ENCODE peak calls at places on chromosomes 16 and 17, in six cellular contexts. J is neuronal stem cell, R is H1, C is mesenchymal stem cell, W is mesendoderm, N is IMR-90. O is an unnamed sample.

GRCh38 chr16:30004811-30005242 is 6.0 kb downstream of the DOC2A start:
- DNase-seq in J (no peak), R (no peak), C (no peak), W (no peak), N (no peak), O (no peak)

GRCh38 chr16:31329671-31330552 is 25.1 kb upstream of the ITGAX start:
- DNase-seq in J (no peak), R (no peak), C (no peak), W (peak; percentile 23), N (no peak), O (no peak)

GRCh38 chr16:2752850-2753522 is 548 bp downstream of the SRRM2 start:
- DNase-seq in J (no peak), R (no peak), C (peak; percentile 82), W (peak; percentile 88), N (peak; percentile 77), O (no peak)

GRCh38 chr16:59030923-59031485 is 296.9 kb upstream of the GOT2 start:
- DNase-seq in J (no peak), R (no peak), C (no peak), W (no peak), N (no peak), O (no peak)

GRCh38 chr17:66348605-66349165 is 46.3 kb downstream of the PRKCA start:
- DNase-seq in J (no peak), R (no peak), C (peak; percentile 88), W (no peak), N (peak; percentile 89), O (no peak)

GRCh38 chr17:69525920-69526841 is 111.7 kb downstream of the MAP2K6 start:
- DNase-seq in J (peak; percentile 46), R (peak; percentile 52), C (peak; percentile 79), W (peak; percentile 82), N (peak; percentile 71), O (peak; percentile 62)

GRCh38 chr17:49496183-49496865 is 1.2 kb downstream of the NGFR start:
- DNase-seq in J (peak; percentile 80), R (peak; percentile 98), C (peak; percentile 59), W (peak; percentile 65), N (peak; percentile 28), O (peak; percentile 86)

GRCh38 chr17:80034977-80035686 is 540 bp downstream of the TBC1D16 start:
- DNase-seq in J (peak; percentile 27), R (peak; percentile 75), C (peak; percentile 73), W (peak; percentile 50), N (peak; percentile 43), O (peak; percentile 25)

GRCh38 chr16:17696696-17697095 is 225.9 kb upstream of the XYLT1 start:
- DNase-seq in J (peak; percentile 9), R (no peak), C (no peak), W (peak; percentile 2), N (no peak), O (no peak)

GRCh38 chr17:56038136-56038535 is 115.1 kb upstream of the ANKFN1 start:
- DNase-seq in J (no peak), R (no peak), C (no peak), W (no peak), N (no peak), O (no peak)

GRCh38 chr17:62781826-62782225 is 26.3 kb downstream of the MARCHF10 start:
- DNase-seq in J (no peak), R (no peak), C (peak; percentile 38), W (no peak), N (peak; percentile 36), O (peak; percentile 10)

GRCh38 chr17:81918762-81919545 is 978 bp upstream of the SIRT7 start:
- DNase-seq in J (no peak), R (no peak), C (no peak), W (no peak), N (no peak), O (no peak)

GRCh38 chr16:72125635-72126428 is 32.2 kb downstream of the DHX38 start:
- DNase-seq in J (no peak), R (no peak), C (no peak), W (peak; percentile 19), N (no peak), O (no peak)

GRCh38 chr16:72124148-72124547 is 30.5 kb downstream of the DHX38 start:
- DNase-seq in J (no peak), R (peak; percentile 13), C (no peak), W (no peak), N (no peak), O (no peak)

GRCh38 chr16:72124761-72125634 is 31.4 kb downstream of the DHX38 start:
- DNase-seq in J (peak; percentile 71), R (peak; percentile 84), C (peak; percentile 72), W (peak; percentile 93), N (peak; percentile 69), O (peak; percentile 89)

GRCh38 chr16:72128701-72129100 is 35.1 kb downstream of the DHX38 start:
- DNase-seq in J (no peak), R (no peak), C (no peak), W (peak; percentile 82), N (no peak), O (no peak)

GRCh38 chr16:72126429-72126765 is 32.8 kb downstream of the DHX38 start:
- DNase-seq in J (no peak), R (no peak), C (no peak), W (no peak), N (no peak), O (no peak)
- H2BK15ac ChIP-seq in J (no peak overlapping the region), R (no peak overlapping the region), C (no peak overlapping the region), W (no peak overlapping the region), N (no peak overlapping the region), O (no peak overlapping the region)

GRCh38 chr16:23058576-23058975 is 90.7 kb downstream of the USP31 start:
- DNase-seq in J (no peak), R (no peak), C (no peak), W (no peak), N (no peak), O (no peak)

GRCh38 chr16:23060458-23061320 is 88.6 kb downstream of the USP31 start:
- DNase-seq in J (peak; percentile 64), R (peak; percentile 83), C (peak; percentile 75), W (peak; percentile 69), N (peak; percentile 77), O (peak; percentile 61)

GRCh38 chr16:23055481-23055880 is 93.8 kb downstream of the USP31 start:
- DNase-seq in J (no peak), R (no peak), C (no peak), W (no peak), N (no peak), O (no peak)

GRCh38 chr16:23059433-23059832 is 89.8 kb downstream of the USP31 start:
- DNase-seq in J (no peak), R (no peak), C (no peak), W (no peak), N (no peak), O (no peak)

GRCh38 chr16:23057013-23057596 is 92.1 kb downstream of the USP31 start:
- DNase-seq in J (no peak), R (no peak), C (no peak), W (no peak), N (no peak), O (no peak)
- H2BK15ac ChIP-seq in J (no peak overlapping the region), R (no peak overlapping the region), C (no peak overlapping the region), W (no peak overlapping the region), N (no peak overlapping the region), O (no peak overlapping the region)

GRCh38 chr16:50671644-50672260 is 9.4 kb downstream of the SNX20 start:
- DNase-seq in J (no peak), R (peak; percentile 74), C (peak; percentile 13), W (peak; percentile 62), N (peak; percentile 16), O (no peak)
- H2BK15ac ChIP-seq in J (no peak overlapping the region), R (no peak overlapping the region), C (no peak overlapping the region), W (no peak overlapping the region), N (no peak overlapping the region), O (no peak overlapping the region)

GRCh38 chr16:1298406-1298805 is 11.0 kb upstream of the UBE2I start:
- DNase-seq in J (no peak), R (no peak), C (no peak), W (no peak), N (no peak), O (no peak)

GRCh38 chr16:1296688-1297412 is 12.6 kb upstream of the UBE2I start:
- DNase-seq in J (no peak), R (no peak), C (peak; percentile 68), W (peak; percentile 77), N (peak; percentile 81), O (no peak)

GRCh38 chr16:1299012-1299867 is 10.2 kb upstream of the UBE2I start:
- DNase-seq in J (no peak), R (no peak), C (no peak), W (no peak), N (no peak), O (no peak)

GRCh38 chr16:1295465-1295864 is 14.0 kb upstream of the UBE2I start:
- DNase-seq in J (no peak), R (no peak), C (no peak), W (no peak), N (no peak), O (no peak)

DNA sequence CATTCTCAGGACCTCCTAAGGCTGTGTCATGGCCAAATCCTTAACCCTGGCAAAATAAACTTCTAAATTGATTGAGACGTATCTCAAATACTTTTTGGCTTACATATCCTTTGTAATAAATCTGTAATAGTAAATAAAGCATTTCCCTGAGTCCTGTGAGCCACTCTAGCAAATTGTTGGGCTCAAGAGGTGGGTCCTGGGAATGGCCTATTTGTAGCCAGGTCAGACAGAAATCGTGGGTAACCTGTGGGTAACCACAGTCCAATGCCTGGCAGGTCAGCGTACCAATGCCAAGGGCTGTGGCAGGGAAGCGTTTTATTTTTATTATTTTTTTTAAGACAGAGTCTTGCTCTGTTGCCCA is 12.0 kb upstream of the UBE2I start:
- DNase-seq in J (no peak), R (no peak), C (no peak), W (no peak), N (no peak), O (no peak)
- H2BK15ac ChIP-seq in J (no peak overlapping the region), R (no peak overlapping the region), C (no peak overlapping the region), W (no peak overlapping the region), N (no peak overlapping the region), O (no peak overlapping the region)

GRCh38 chr16:69883744-69884143 is 67.4 kb upstream of the CLEC18A start:
- DNase-seq in J (no peak), R (no peak), C (no peak), W (no peak), N (no peak), O (no peak)
- H2BK15ac ChIP-seq in J (no peak overlapping the region), R (no peak overlapping the region), C (no peak overlapping the region), W (no peak overlapping the region), N (no peak overlapping the region), O (no peak overlapping the region)

GRCh38 chr17:17890773-17891759 is 54.3 kb upstream of the SREBF1 start:
- DNase-seq in J (no peak), R (no peak), C (peak; percentile 76), W (peak; percentile 89), N (peak; percentile 72), O (peak; percentile 84)
- H2BK15ac ChIP-seq in J (no peak overlapping the region), R (peak overlapping the region; percentile 21), C (no peak overlapping the region), W (no peak overlapping the region), N (no peak overlapping the region), O (no peak overlapping the region)

GRCh38 chr17:12952012-12952411 is 65.8 kb downstream of the ELAC2 start:
- DNase-seq in J (no peak), R (no peak), C (no peak), W (no peak), N (no peak), O (no peak)
- H2BK15ac ChIP-seq in J (no peak overlapping the region), R (no peak overlapping the region), C (no peak overlapping the region), W (no peak overlapping the region), N (no peak overlapping the region), O (no peak overlapping the region)

O was measured in H9.